ENCODE peak calls at places on chromosomes 16 and 17, in six cellular contexts. One of them, this sample, is unnamed.

GRCh38 chr17:81831957-81832607 is 1.0 kb downstream of the MCRIP1 start:
- DNase-seq in Peyer's patch: peak; percentile 28
- DNase-seq in adrenal gland: no peak
- DNase-seq in H54: no peak
- DNase-seq in gastrocnemius medialis: peak; percentile 83
- DNase-seq in A549: no peak
- DNase-seq in this sample: no peak

GRCh38 chr17:61402978-61403845 is 3.6 kb downstream of the TBX2 start:
- DNase-seq in Peyer's patch: no peak
- DNase-seq in adrenal gland: no peak
- DNase-seq in A549: no peak
- DNase-seq in gastrocnemius medialis: no peak
- DNase-seq in H54: no peak
- DNase-seq in this sample: peak; percentile 15

GRCh38 chr16:84841787-84842300 is 22.1 kb downstream of the CRISPLD2 start:
- DNase-seq in A549: no peak
- DNase-seq in Peyer's patch: no peak
- DNase-seq in H54: no peak
- DNase-seq in gastrocnemius medialis: no peak
- DNase-seq in adrenal gland: no peak
- DNase-seq in this sample: no peak

GRCh38 chr16:87435399-87436224 is 43.5 kb downstream of the MAP1LC3B start:
- DNase-seq in adrenal gland: no peak
- DNase-seq in A549: no peak
- DNase-seq in gastrocnemius medialis: no peak
- DNase-seq in H54: peak; percentile 16
- DNase-seq in Peyer's patch: no peak
- DNase-seq in this sample: peak; percentile 29

GRCh38 chr17:15456972-15457722 is 10.3 kb downstream of the CDRT4 start:
- DNase-seq in adrenal gland: no peak
- DNase-seq in gastrocnemius medialis: peak; percentile 95
- DNase-seq in A549: no peak
- DNase-seq in H54: no peak
- DNase-seq in Peyer's patch: no peak
- DNase-seq in this sample: peak; percentile 77

GRCh38 chr16:79610771-79611170 is 10.2 kb upstream of the MAF start:
- DNase-seq in A549: no peak
- DNase-seq in gastrocnemius medialis: no peak
- DNase-seq in H54: no peak
- DNase-seq in adrenal gland: no peak
- DNase-seq in Peyer's patch: no peak
- DNase-seq in this sample: no peak

GRCh38 chr16:83253526-83253925 is 554.3 kb upstream of the HSBP1 start:
- DNase-seq in H54: no peak
- DNase-seq in A549: no peak
- DNase-seq in Peyer's patch: no peak
- DNase-seq in adrenal gland: no peak
- DNase-seq in gastrocnemius medialis: no peak
- DNase-seq in this sample: no peak

GRCh38 chr16:89422905-89423630 is 67.3 kb downstream of the ANKRD11 start:
- DNase-seq in gastrocnemius medialis: no peak
- DNase-seq in A549: no peak
- DNase-seq in H54: peak; percentile 66
- DNase-seq in Peyer's patch: peak; percentile 60
- DNase-seq in adrenal gland: no peak
- DNase-seq in this sample: no peak

GRCh38 chr16:72961115-72961832 is 86.7 kb downstream of the ZFHX3 start:
- DNase-seq in adrenal gland: no peak
- DNase-seq in H54: no peak
- DNase-seq in A549: peak; percentile 32
- DNase-seq in gastrocnemius medialis: peak; percentile 89
- DNase-seq in Peyer's patch: no peak
- DNase-seq in this sample: no peak

GRCh38 chr17:65774787-65775186 is 213.3 kb upstream of the AXIN2 start:
- DNase-seq in A549: no peak
- DNase-seq in gastrocnemius medialis: no peak
- DNase-seq in H54: no peak
- DNase-seq in Peyer's patch: no peak
- DNase-seq in adrenal gland: no peak
- DNase-seq in this sample: no peak

GRCh38 chr16:53745753-53746258 is 41.9 kb downstream of the FTO start:
- DNase-seq in Peyer's patch: no peak
- DNase-seq in A549: no peak
- DNase-seq in H54: peak; percentile 22
- DNase-seq in adrenal gland: no peak
- DNase-seq in gastrocnemius medialis: no peak
- DNase-seq in this sample: no peak

GRCh38 chr16:57383276-57384247 is 11.3 kb downstream of the CX3CL1 start:
- DNase-seq in Peyer's patch: peak; percentile 21
- DNase-seq in adrenal gland: no peak
- DNase-seq in H54: no peak
- DNase-seq in A549: no peak
- DNase-seq in gastrocnemius medialis: no peak
- DNase-seq in this sample: peak; percentile 49

DNA sequence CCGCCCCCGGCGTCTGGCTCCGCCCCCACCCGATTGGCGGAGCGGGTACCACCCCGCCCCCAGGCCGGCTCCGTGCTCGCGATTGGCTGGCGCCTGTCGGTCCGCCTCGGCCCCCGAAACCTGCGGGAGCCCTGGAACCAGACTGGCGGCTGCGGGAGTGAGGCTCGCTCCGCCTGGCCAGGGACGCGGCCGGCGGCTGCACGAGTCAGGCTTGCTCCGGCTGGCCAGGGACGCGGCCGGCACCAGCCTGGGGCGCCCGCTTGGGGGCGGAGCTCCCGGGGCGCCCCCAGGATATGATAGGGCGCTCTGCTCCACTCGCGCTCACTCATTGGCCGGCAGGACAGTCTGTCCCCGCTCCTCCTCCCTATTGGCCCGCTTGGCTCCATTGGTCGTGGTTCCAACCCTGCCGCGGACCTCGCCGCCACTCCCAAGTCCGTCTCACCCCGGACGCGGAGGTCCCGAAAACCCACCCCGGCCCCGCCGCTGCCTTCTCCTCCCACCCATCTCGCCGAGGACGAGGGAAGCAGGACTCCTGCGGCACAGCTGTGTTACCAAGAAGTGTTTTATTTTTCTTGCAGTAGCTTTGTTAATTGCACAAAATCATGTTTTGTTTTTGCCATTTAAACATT is 340 bp upstream of the ROGDI start:
- DNase-seq in adrenal gland: peak; percentile 93
- DNase-seq in H54: peak; percentile 96
- DNase-seq in Peyer's patch: peak; percentile 89
- DNase-seq in A549: peak; percentile 98
- DNase-seq in gastrocnemius medialis: peak; percentile 93
- DNase-seq in this sample: peak; percentile 91
- TF ChIP-seq POLR2A in adrenal gland: no peak
- TF ChIP-seq POLR2A in H54: peak; percentile 6
- TF ChIP-seq POLR2A in Peyer's patch: peak; percentile 20
- TF ChIP-seq POLR2A in A549: no peak
- TF ChIP-seq POLR2A in gastrocnemius medialis: peak; percentile 20
- TF ChIP-seq POLR2A in this sample: peak; percentile 41

DNA sequence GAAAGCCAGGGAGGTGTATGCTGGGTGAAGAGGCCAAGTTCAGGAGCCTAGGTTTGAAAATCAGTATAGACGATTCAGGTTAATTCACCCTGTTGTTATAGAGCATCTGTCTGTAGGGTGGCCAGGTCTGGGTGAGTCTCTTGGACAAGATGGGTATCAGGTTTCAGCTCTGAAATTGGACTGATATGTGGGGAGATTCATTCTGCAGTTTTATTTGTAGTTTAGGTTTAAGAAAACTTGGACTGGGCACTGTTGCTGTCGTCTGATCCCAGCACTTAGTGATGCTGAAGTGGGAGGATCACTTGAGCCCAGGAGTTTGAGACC is 17.8 kb downstream of the ABCC1 start:
- DNase-seq in A549: no peak
- DNase-seq in adrenal gland: no peak
- DNase-seq in H54: no peak
- DNase-seq in Peyer's patch: no peak
- DNase-seq in gastrocnemius medialis: no peak
- DNase-seq in this sample: no peak
- TF ChIP-seq POLR2A in A549: no peak
- TF ChIP-seq POLR2A in adrenal gland: no peak
- TF ChIP-seq POLR2A in H54: no peak
- TF ChIP-seq POLR2A in Peyer's patch: no peak
- TF ChIP-seq POLR2A in gastrocnemius medialis: no peak
- TF ChIP-seq POLR2A in this sample: no peak

DNA sequence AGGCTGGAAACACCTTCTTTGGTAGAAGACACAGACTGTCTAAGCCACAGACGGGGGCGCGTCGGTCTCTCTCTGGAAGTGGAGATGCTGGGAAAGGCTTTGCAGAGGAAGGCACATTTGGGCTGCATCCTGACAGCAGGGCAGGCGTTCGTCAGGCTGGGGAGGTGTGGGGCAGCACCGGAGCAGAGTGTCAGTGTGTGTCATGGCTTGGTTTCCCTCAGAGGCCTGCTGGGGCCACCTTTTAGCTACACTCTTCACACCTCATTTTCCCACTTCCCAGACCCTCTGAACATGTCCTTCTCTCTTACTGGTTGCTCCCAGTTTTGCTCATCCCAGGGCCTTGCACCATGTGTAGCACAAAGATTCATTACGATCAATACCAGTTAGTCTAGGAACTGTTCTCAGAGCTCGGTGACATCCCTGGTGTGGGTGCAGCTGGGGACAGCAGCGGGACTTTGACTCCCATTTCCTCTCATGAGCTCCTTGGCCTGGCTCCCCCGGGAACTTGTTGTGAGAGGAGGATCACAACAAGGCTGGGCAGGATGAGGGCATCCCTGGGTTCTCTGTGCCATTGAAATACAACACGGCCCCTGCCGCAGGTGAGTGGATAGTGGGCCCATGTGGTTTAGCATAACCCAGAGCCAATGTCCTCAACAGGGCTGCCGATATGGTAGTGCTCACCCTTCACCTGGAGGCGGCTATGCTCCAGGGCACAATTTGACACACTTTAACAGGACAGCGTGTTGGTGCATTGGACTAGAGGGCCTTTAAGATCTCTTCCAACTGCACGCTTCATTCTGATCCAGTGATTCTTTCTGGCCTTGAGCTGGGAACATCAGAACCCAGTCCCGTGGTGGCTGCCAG is 33.0 kb downstream of the SMARCE1 start:
- DNase-seq in gastrocnemius medialis: no peak
- DNase-seq in adrenal gland: no peak
- DNase-seq in H54: no peak
- DNase-seq in Peyer's patch: peak; percentile 47
- DNase-seq in A549: no peak
- DNase-seq in this sample: no peak
- TF ChIP-seq POLR2A in gastrocnemius medialis: no peak
- TF ChIP-seq POLR2A in adrenal gland: no peak
- TF ChIP-seq POLR2A in H54: no peak
- TF ChIP-seq POLR2A in Peyer's patch: no peak
- TF ChIP-seq POLR2A in A549: no peak
- TF ChIP-seq POLR2A in this sample: no peak

DNA sequence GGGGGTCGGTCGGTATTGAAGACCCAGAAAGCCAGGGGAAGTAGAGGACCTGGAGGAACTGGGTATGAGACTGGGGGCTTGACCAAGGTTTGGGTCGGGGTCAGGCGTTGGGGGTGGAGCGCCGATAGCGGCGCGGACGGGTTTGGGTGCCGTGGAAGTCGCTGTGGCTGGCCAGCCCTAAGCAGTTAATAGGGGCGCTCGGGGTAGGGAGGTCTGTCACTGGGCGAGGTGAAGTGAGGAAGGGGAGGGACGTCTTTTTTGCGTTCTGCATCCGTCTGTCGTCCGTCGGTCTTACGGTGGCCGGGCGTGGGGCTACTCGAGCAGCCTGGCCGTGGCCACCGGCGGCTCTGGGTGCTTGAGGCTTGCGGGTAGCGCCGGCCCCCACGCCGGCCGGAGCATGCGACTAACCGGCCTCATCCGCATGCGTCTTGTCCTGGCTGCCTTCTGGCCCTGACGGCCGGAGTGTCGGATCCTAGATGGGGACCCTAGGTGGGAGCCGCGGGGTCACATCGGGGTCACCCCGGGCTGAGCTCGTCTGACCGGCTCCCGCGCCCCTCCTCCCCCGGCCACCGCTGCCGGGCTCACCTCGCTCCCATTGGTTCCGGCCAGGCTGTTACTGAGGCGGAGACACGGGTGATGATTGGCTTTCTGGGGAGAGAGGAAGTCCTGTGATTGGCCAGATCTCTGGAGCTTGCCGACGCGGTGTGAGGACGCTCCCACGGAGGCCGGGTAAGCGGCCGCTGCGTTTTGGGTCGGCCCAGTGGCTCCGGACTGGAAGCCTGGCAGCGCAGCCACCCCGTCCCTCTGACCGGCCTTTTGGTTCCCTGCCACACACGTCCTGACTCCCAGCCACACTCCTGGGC is 10.3 kb upstream of the TMEM88 start:
- DNase-seq in A549: peak; percentile 95
- DNase-seq in adrenal gland: peak; percentile 92
- DNase-seq in Peyer's patch: peak; percentile 91
- DNase-seq in H54: peak; percentile 91
- DNase-seq in gastrocnemius medialis: peak; percentile 95
- DNase-seq in this sample: peak; percentile 87
- TF ChIP-seq POLR2A in A549: peak; percentile 40
- TF ChIP-seq POLR2A in adrenal gland: peak; percentile 93
- TF ChIP-seq POLR2A in Peyer's patch: peak; percentile 89
- TF ChIP-seq POLR2A in H54: peak; percentile 35
- TF ChIP-seq POLR2A in gastrocnemius medialis: peak; percentile 97
- TF ChIP-seq POLR2A in this sample: peak; percentile 87

DNA sequence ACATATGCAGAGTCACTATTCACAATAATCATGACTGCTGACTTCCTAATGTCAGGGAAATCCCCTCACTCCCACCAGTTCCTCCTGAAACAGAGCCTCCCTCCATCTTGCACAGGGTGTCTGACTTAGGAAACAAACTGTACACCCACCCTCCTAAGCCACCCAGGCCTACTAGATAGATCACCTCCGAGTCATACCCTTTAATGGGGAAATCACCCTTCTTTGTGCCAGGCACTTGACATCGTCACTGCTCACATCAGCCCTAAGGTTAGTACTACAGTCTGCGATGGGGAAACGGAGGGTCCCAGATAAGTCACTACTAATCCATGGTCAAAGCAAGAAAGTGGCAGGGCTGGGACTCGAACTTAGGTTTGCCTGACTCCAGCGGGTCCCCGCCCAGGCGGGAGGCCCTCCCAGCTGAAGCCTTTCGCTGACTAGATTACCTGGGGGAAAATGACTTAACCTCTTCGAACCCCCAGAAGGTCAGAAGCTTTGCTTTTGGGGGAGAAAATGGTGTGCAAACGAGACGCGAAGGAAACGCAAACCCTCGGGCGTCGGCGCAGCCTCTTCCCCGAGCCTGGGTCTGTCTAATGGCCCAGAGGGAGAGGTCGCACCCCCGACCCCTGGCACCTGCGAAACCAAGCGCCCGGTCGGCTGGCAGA is 3.4 kb upstream of the MLLT6 start:
- DNase-seq in adrenal gland: no peak
- DNase-seq in Peyer's patch: peak; percentile 50
- DNase-seq in A549: peak; percentile 63
- DNase-seq in gastrocnemius medialis: no peak
- DNase-seq in H54: peak; percentile 71
- DNase-seq in this sample: no peak
- TF ChIP-seq POLR2A in adrenal gland: no peak
- TF ChIP-seq POLR2A in Peyer's patch: no peak
- TF ChIP-seq POLR2A in A549: no peak
- TF ChIP-seq POLR2A in gastrocnemius medialis: no peak
- TF ChIP-seq POLR2A in H54: no peak
- TF ChIP-seq POLR2A in this sample: no peak

This sample was measured in uterus.